ENCODE peak calls at places on chromosomes 16 and 17, in six cellular contexts. W, I, J, T, N and F are unnamed samples.

GRCh38 chr16:1010266-1010665 is 28.7 kb downstream of the SOX8 start:
- DNase-seq in W (no peak), I (no peak), J (no peak), T (no peak), N (no peak), F (no peak)

GRCh38 chr16:77856455-77857138 is 68.2 kb downstream of the VAT1L start:
- DNase-seq in W (no peak), I (no peak), J (no peak), T (no peak), N (no peak), F (no peak)

GRCh38 chr17:65013613-65014391 is 42.7 kb downstream of the GNA13 start:
- DNase-seq in W (peak; percentile 81), I (no peak), J (no peak), T (peak; percentile 56), N (no peak), F (no peak)

GRCh38 chr16:53988136-53988535 is 284.2 kb downstream of the FTO start:
- DNase-seq in W (no peak), I (no peak), J (no peak), T (no peak), N (no peak), F (no peak)

GRCh38 chr17:83075270-83075880 is 4.0 kb upstream of the METRNL start:
- DNase-seq in W (no peak), I (no peak), J (no peak), T (no peak), N (no peak), F (no peak)

GRCh38 chr17:50421308-50422031 is 4.5 kb upstream of the ACSF2 start:
- DNase-seq in W (peak; percentile 52), I (no peak), J (no peak), T (peak; percentile 15), N (no peak), F (no peak)

GRCh38 chr16:50547340-50547865 is 793 bp upstream of the NKD1 start:
- DNase-seq in W (peak; percentile 1), I (peak; percentile 57), J (peak; percentile 39), T (no peak), N (peak; percentile 50), F (peak; percentile 66)

GRCh38 chr17:77444653-77445029 is 303.9 kb downstream of the SEC14L1 start:
- DNase-seq in W (peak; percentile 83), I (no peak), J (no peak), T (peak; percentile 73), N (no peak), F (no peak)

GRCh38 chr17:74445156-74445555 is 13.3 kb downstream of the GPRC5C start:
- DNase-seq in W (no peak), I (no peak), J (no peak), T (no peak), N (no peak), F (no peak)

GRCh38 chr17:30334421-30334820 is 564 bp upstream of the TMIGD1 start:
- DNase-seq in W (no peak), I (no peak), J (no peak), T (no peak), N (no peak), F (no peak)

GRCh38 chr17:19311421-19312215 is 50.9 kb downstream of the B9D1 start:
- DNase-seq in W (peak; percentile 56), I (peak; percentile 37), J (no peak), T (peak; percentile 37), N (no peak), F (peak; percentile 16)

GRCh38 chr17:50146927-50147640 is 3.4 kb downstream of the PPP1R9B start:
- DNase-seq in W (no peak), I (no peak), J (no peak), T (no peak), N (peak; percentile 19), F (no peak)

GRCh38 chr16:58507195-58507962 is 7.4 kb downstream of the NDRG4 start:
- DNase-seq in W (no peak), I (peak; percentile 30), J (no peak), T (no peak), N (no peak), F (no peak)

GRCh38 chr16:179431-179830 is 828 bp upstream of the HBQ1 start:
- DNase-seq in W (no peak), I (no peak), J (no peak), T (no peak), N (no peak), F (no peak)